ENCODE peak calls at places on chromosomes 1 and 21, in six cellular contexts. One of them, this sample, is unnamed.

GRCh38 chr1:92961896-92962752 is 862 bp upstream of the DIPK1A start:
- DNase-seq in lower leg skin: peak
- DNase-seq in cardiac fibroblast: peak
- DNase-seq in breast epithelium: no peak
- DNase-seq in skeletal muscle cell: no peak
- DNase-seq in small intestine: peak
- DNase-seq in this sample: no peak

GRCh38 chr21:36747815-36748381 is 49.0 kb downstream of the SIM2 start:
- DNase-seq in skeletal muscle cell: no peak
- DNase-seq in breast epithelium: no peak
- DNase-seq in cardiac fibroblast: peak
- DNase-seq in small intestine: peak
- DNase-seq in lower leg skin: no peak
- DNase-seq in this sample: no peak

GRCh38 chr21:41610042-41610839 is 102.3 kb upstream of the TMPRSS2 start:
- DNase-seq in lower leg skin: no peak
- DNase-seq in cardiac fibroblast: peak
- DNase-seq in small intestine: peak
- DNase-seq in breast epithelium: peak
- DNase-seq in skeletal muscle cell: no peak
- DNase-seq in this sample: no peak

GRCh38 chr1:39331647-39332046 is 127.2 kb downstream of the MACF1 start:
- DNase-seq in lower leg skin: no peak
- DNase-seq in skeletal muscle cell: no peak
- DNase-seq in small intestine: no peak
- DNase-seq in cardiac fibroblast: no peak
- DNase-seq in breast epithelium: no peak
- DNase-seq in this sample: no peak

GRCh38 chr1:62716397-62716796 is 28.2 kb upstream of the DOCK7 start:
- DNase-seq in skeletal muscle cell: no peak
- DNase-seq in small intestine: no peak
- DNase-seq in breast epithelium: no peak
- DNase-seq in lower leg skin: peak
- DNase-seq in cardiac fibroblast: no peak
- DNase-seq in this sample: no peak

GRCh38 chr21:38505654-38506523 is 7.6 kb upstream of the ERG start:
- DNase-seq in breast epithelium: no peak
- DNase-seq in lower leg skin: peak
- DNase-seq in small intestine: peak
- DNase-seq in skeletal muscle cell: no peak
- DNase-seq in cardiac fibroblast: peak
- DNase-seq in this sample: no peak

GRCh38 chr1:77230051-77230450 is 10.8 kb upstream of the PIGK start:
- DNase-seq in cardiac fibroblast: no peak
- DNase-seq in small intestine: no peak
- DNase-seq in breast epithelium: no peak
- DNase-seq in skeletal muscle cell: no peak
- DNase-seq in lower leg skin: no peak
- DNase-seq in this sample: no peak

GRCh38 chr1:153543738-153544135 is 1.9 kb downstream of the S100A4 start:
- DNase-seq in lower leg skin: no peak
- DNase-seq in skeletal muscle cell: no peak
- DNase-seq in small intestine: no peak
- DNase-seq in breast epithelium: no peak
- DNase-seq in cardiac fibroblast: no peak
- DNase-seq in this sample: no peak

GRCh38 chr1:68229927-68230812 is 2.2 kb downstream of the WLS start:
- DNase-seq in lower leg skin: no peak
- DNase-seq in skeletal muscle cell: no peak
- DNase-seq in cardiac fibroblast: peak
- DNase-seq in small intestine: peak
- DNase-seq in breast epithelium: no peak
- DNase-seq in this sample: no peak

GRCh38 chr1:14616997-14617396 is 18.5 kb downstream of the KAZN start:
- DNase-seq in breast epithelium: no peak
- DNase-seq in cardiac fibroblast: no peak
- DNase-seq in lower leg skin: no peak
- DNase-seq in small intestine: no peak
- DNase-seq in skeletal muscle cell: no peak
- DNase-seq in this sample: no peak

GRCh38 chr1:183239793-183240625 is 53.9 kb downstream of the LAMC2 start:
- DNase-seq in skeletal muscle cell: no peak
- DNase-seq in cardiac fibroblast: peak
- DNase-seq in small intestine: no peak
- DNase-seq in lower leg skin: no peak
- DNase-seq in breast epithelium: no peak
- DNase-seq in this sample: peak

GRCh38 chr1:228018961-228019721 is 12.3 kb downstream of the WNT3A start:
- DNase-seq in cardiac fibroblast: no peak
- DNase-seq in breast epithelium: peak
- DNase-seq in skeletal muscle cell: no peak
- DNase-seq in lower leg skin: no peak
- DNase-seq in small intestine: no peak
- DNase-seq in this sample: no peak

GRCh38 chr1:111756124-111756513 is 418 bp downstream of the DDX20 start:
- DNase-seq in breast epithelium: no peak
- DNase-seq in small intestine: no peak
- DNase-seq in cardiac fibroblast: no peak
- DNase-seq in skeletal muscle cell: no peak
- DNase-seq in lower leg skin: no peak
- DNase-seq in this sample: no peak

GRCh38 chr1:109802901-109803561 is 39.3 kb upstream of the EPS8L3 start:
- DNase-seq in lower leg skin: no peak
- DNase-seq in cardiac fibroblast: peak
- DNase-seq in small intestine: no peak
- DNase-seq in skeletal muscle cell: no peak
- DNase-seq in breast epithelium: peak
- DNase-seq in this sample: no peak

GRCh38 chr1:207974146-207974545 is 63.2 kb upstream of the CD34 start:
- DNase-seq in lower leg skin: no peak
- DNase-seq in breast epithelium: no peak
- DNase-seq in skeletal muscle cell: no peak
- DNase-seq in small intestine: no peak
- DNase-seq in cardiac fibroblast: no peak
- DNase-seq in this sample: no peak

GRCh38 chr21:41755258-41755933 is 11.5 kb downstream of the RIPK4 start:
- DNase-seq in cardiac fibroblast: no peak
- DNase-seq in breast epithelium: no peak
- DNase-seq in skeletal muscle cell: no peak
- DNase-seq in lower leg skin: no peak
- DNase-seq in small intestine: no peak
- DNase-seq in this sample: no peak

GRCh38 chr1:10776206-10776905 is 20.1 kb downstream of the CASZ1 start:
- DNase-seq in lower leg skin: peak
- DNase-seq in small intestine: peak
- DNase-seq in skeletal muscle cell: no peak
- DNase-seq in breast epithelium: peak
- DNase-seq in cardiac fibroblast: no peak
- DNase-seq in this sample: no peak

GRCh38 chr1:162996261-162996660 is 72.9 kb upstream of the RGS4 start:
- DNase-seq in skeletal muscle cell: no peak
- DNase-seq in small intestine: no peak
- DNase-seq in lower leg skin: no peak
- DNase-seq in cardiac fibroblast: peak
- DNase-seq in breast epithelium: no peak
- DNase-seq in this sample: no peak

GRCh38 chr1:218164111-218164929 is 120.8 kb upstream of the RRP15 start:
- DNase-seq in lower leg skin: peak
- DNase-seq in skeletal muscle cell: no peak
- DNase-seq in cardiac fibroblast: peak
- DNase-seq in small intestine: peak
- DNase-seq in breast epithelium: no peak
- DNase-seq in this sample: no peak

GRCh38 chr1:241101622-241102021 is 255.4 kb downstream of the RGS7 start:
- DNase-seq in breast epithelium: no peak
- DNase-seq in lower leg skin: no peak
- DNase-seq in small intestine: no peak
- DNase-seq in skeletal muscle cell: no peak
- DNase-seq in cardiac fibroblast: no peak
- DNase-seq in this sample: no peak

GRCh38 chr21:46168659-46169386 is 13.4 kb upstream of the FTCD start:
- DNase-seq in small intestine: no peak
- DNase-seq in lower leg skin: no peak
- DNase-seq in breast epithelium: no peak
- DNase-seq in cardiac fibroblast: no peak
- DNase-seq in skeletal muscle cell: no peak
- DNase-seq in this sample: no peak

GRCh38 chr1:34721241-34721640 is 33.6 kb upstream of the GJB5 start:
- DNase-seq in cardiac fibroblast: no peak
- DNase-seq in skeletal muscle cell: no peak
- DNase-seq in small intestine: no peak
- DNase-seq in breast epithelium: no peak
- DNase-seq in lower leg skin: no peak
- DNase-seq in this sample: no peak

GRCh38 chr1:209655832-209656231 is 3.6 kb upstream of the LAMB3 start:
- DNase-seq in breast epithelium: no peak
- DNase-seq in lower leg skin: no peak
- DNase-seq in small intestine: peak
- DNase-seq in skeletal muscle cell: no peak
- DNase-seq in cardiac fibroblast: no peak
- DNase-seq in this sample: no peak

GRCh38 chr1:43835141-43836021 is 98.2 kb upstream of the ARTN start:
- DNase-seq in cardiac fibroblast: peak
- DNase-seq in lower leg skin: no peak
- DNase-seq in small intestine: no peak
- DNase-seq in skeletal muscle cell: peak
- DNase-seq in breast epithelium: no peak
- DNase-seq in this sample: no peak
- H3K4me3 ChIP-seq in cardiac fibroblast: no peak
- H3K4me3 ChIP-seq in lower leg skin: no peak
- H3K4me3 ChIP-seq in small intestine: no peak
- H3K4me3 ChIP-seq in skeletal muscle cell: no peak
- H3K4me3 ChIP-seq in breast epithelium: no peak
- H3K4me3 ChIP-seq in this sample: no peak

GRCh38 chr1:159940006-159940620 is 5.3 kb downstream of the IGSF9 start:
- DNase-seq in small intestine: no peak
- DNase-seq in breast epithelium: no peak
- DNase-seq in skeletal muscle cell: no peak
- DNase-seq in cardiac fibroblast: no peak
- DNase-seq in lower leg skin: no peak
- DNase-seq in this sample: no peak

GRCh38 chr1:159943908-159944622 is 1.3 kb downstream of the IGSF9 start:
- DNase-seq in breast epithelium: no peak
- DNase-seq in small intestine: no peak
- DNase-seq in cardiac fibroblast: no peak
- DNase-seq in lower leg skin: no peak
- DNase-seq in skeletal muscle cell: no peak
- DNase-seq in this sample: no peak

GRCh38 chr1:159941139-159941866 is 4.1 kb downstream of the IGSF9 start:
- DNase-seq in breast epithelium: no peak
- DNase-seq in small intestine: no peak
- DNase-seq in lower leg skin: no peak
- DNase-seq in skeletal muscle cell: no peak
- DNase-seq in cardiac fibroblast: no peak
- DNase-seq in this sample: no peak

GRCh38 chr1:159942700-159943640 is 2.4 kb downstream of the IGSF9 start:
- DNase-seq in cardiac fibroblast: no peak
- DNase-seq in lower leg skin: no peak
- DNase-seq in skeletal muscle cell: no peak
- DNase-seq in breast epithelium: no peak
- DNase-seq in small intestine: no peak
- DNase-seq in this sample: no peak

GRCh38 chr1:159941867-159942560 is 3.4 kb downstream of the IGSF9 start:
- DNase-seq in skeletal muscle cell: no peak
- DNase-seq in small intestine: no peak
- DNase-seq in cardiac fibroblast: no peak
- DNase-seq in lower leg skin: no peak
- DNase-seq in breast epithelium: no peak
- DNase-seq in this sample: no peak
- H3K4me3 ChIP-seq in skeletal muscle cell: no peak
- H3K4me3 ChIP-seq in small intestine: no peak
- H3K4me3 ChIP-seq in cardiac fibroblast: no peak
- H3K4me3 ChIP-seq in lower leg skin: no peak
- H3K4me3 ChIP-seq in breast epithelium: no peak
- H3K4me3 ChIP-seq in this sample: no peak

DNA sequence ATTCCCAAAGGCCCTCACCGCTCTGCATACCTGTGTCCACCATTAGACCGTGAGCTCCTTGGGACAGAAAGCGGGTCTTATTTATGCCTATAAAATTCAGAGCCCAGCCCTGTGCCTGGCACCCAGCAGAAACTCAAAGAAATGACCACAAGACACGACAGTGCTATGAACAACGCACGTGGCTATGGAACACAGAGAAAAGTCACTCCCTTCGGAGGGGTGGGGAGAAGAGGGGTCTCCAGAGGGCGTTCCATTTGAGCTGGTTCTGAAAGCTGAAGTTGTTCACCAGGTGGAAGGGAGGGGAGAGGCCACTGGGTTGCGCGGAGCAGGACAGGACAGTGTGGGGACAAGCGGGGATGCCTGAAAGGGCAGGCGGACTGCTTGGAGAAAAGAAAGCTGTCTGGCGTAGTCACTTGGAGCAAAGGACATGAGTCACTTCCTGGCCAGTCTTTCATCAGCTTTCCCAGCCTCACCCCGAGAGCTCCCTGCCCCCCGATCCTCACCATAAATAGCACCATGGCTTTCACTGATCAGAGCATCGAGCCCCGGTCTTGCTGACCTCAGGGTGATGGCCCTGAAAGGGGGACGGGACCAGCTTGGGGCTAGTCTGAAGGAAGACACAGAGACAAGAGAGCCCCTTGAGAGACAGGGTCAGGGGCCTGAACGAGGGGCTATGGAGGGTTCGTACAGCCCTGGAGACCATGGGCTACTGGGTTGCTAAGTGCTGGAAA is 28.5 kb downstream of the ECE1 start:
- DNase-seq in small intestine: peak
- DNase-seq in skeletal muscle cell: peak
- DNase-seq in lower leg skin: peak
- DNase-seq in breast epithelium: no peak
- DNase-seq in cardiac fibroblast: peak
- DNase-seq in this sample: no peak
- H3K4me3 ChIP-seq in small intestine: no peak
- H3K4me3 ChIP-seq in skeletal muscle cell: no peak
- H3K4me3 ChIP-seq in lower leg skin: no peak
- H3K4me3 ChIP-seq in breast epithelium: peak
- H3K4me3 ChIP-seq in cardiac fibroblast: no peak
- H3K4me3 ChIP-seq in this sample: peak

DNA sequence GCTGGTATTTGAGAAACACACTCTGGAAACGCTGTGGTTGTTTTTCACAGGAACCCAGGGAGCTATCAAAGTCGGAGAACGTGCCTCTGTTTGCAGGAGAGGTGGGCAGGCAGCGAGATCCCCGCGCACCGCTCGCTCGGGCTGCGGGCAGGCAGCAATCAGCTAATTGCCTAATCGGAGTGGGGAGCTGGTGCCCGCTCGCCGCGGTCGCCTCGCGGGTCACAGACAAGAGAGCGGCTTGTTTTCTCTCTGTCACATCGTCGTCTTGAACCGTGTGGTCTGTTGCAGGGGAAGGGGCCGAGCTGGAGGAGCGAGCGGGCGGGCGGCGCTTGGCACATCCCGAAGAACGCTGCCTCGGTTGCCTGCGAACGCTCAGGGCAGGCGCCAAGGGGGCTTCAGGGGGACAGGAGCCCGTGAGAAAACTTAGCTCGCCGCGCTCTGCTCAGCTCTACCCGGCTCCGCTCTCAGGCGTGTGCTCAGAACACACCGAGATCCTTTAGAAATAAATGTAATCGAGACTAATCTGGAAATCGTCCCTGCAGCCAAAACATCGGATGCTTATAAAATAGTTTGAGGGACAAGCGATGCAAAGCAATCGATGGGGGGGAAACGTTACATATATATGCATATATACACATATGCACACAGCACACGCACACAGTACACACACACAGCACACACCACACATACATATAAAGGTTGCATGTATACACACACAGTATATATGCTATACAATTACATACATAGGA is 93.6 kb upstream of the SMYD2 start:
- DNase-seq in lower leg skin: no peak
- DNase-seq in skeletal muscle cell: no peak
- DNase-seq in small intestine: no peak
- DNase-seq in breast epithelium: no peak
- DNase-seq in cardiac fibroblast: no peak
- DNase-seq in this sample: no peak
- H3K4me3 ChIP-seq in lower leg skin: no peak
- H3K4me3 ChIP-seq in skeletal muscle cell: peak
- H3K4me3 ChIP-seq in small intestine: no peak
- H3K4me3 ChIP-seq in breast epithelium: peak
- H3K4me3 ChIP-seq in cardiac fibroblast: peak
- H3K4me3 ChIP-seq in this sample: peak